ENCODE peak calls at places on chromosomes 5 and 9, in nine cellular contexts. O, B, F, S, J, M, N, H and I are unnamed samples.

GRCh38 chr5:89936576-89936975 is 473.0 kb downstream of the CETN3 start:
- DNase-seq in S (no peak), N (no peak), O (no peak), M (no peak), J (no peak), F (no peak), H (no peak), B (no peak), I (no peak)

GRCh38 chr9:69036799-69037198 is 1.2 kb downstream of the FXN start:
- DNase-seq in J (no peak), F (no peak), N (no peak), S (no peak), B (no peak), H (no peak), M (no peak), O (no peak), I (no peak)

GRCh38 chr5:80863708-80864107 is 96.5 kb upstream of the RASGRF2 start:
- DNase-seq in S (no peak), J (no peak), B (no peak), O (no peak), H (no peak), N (no peak), M (no peak), F (no peak), I (no peak)

GRCh38 chr9:84447305-84447704 is 106.7 kb upstream of the SLC28A3 start:
- DNase-seq in J (no peak), M (no peak), F (no peak), H (no peak), S (no peak), O (no peak), N (no peak), B (no peak), I (no peak)

GRCh38 chr9:79944991-79945390 is 373.2 kb downstream of the TLE4 start:
- DNase-seq in J (no peak), N (no peak), B (no peak), M (no peak), O (no peak), S (no peak), H (no peak), F (no peak), I (no peak)

GRCh38 chr5:25568989-25569625 is 924.3 kb upstream of the CDH10 start:
- DNase-seq in M (no peak), H (peak), B (no peak), O (no peak), F (no peak), S (no peak), N (no peak), J (no peak), I (no peak)

GRCh38 chr5:104355350-104355749 is 792.8 kb upstream of the NUDT12 start:
- DNase-seq in S (no peak), F (no peak), J (no peak), N (no peak), O (no peak), H (no peak), M (no peak), B (no peak), I (no peak)

GRCh38 chr5:73619606-73620334 is 6.2 kb upstream of the ARHGEF28 start:
- DNase-seq in H (no peak), S (no peak), B (no peak), O (no peak), F (no peak), J (no peak), M (no peak), N (no peak), I (no peak)

GRCh38 chr5:10167806-10168205 is 81.9 kb downstream of the ATPSCKMT start:
- DNase-seq in B (no peak), O (no peak), H (no peak), M (no peak), N (no peak), S (no peak), J (no peak), F (no peak), I (no peak)

GRCh38 chr9:133677126-133678010 is 41.2 kb downstream of the DBH start:
- DNase-seq in J (no peak), N (no peak), F (no peak), S (no peak), M (no peak), O (peak), H (peak), B (no peak), I (no peak)

GRCh38 chr9:7169717-7170348 is 412.1 kb downstream of the KDM4C start:
- DNase-seq in B (peak), O (no peak), N (no peak), M (peak), J (no peak), F (no peak), H (no peak), S (no peak), I (peak)

GRCh38 chr5:107604990-107605389 is 65.7 kb downstream of the EFNA5 start:
- DNase-seq in S (no peak), B (no peak), M (peak), F (no peak), H (no peak), O (no peak), J (no peak), N (no peak), I (no peak)

GRCh38 chr5:170311856-170312405 is 14.4 kb upstream of the LCP2 start:
- DNase-seq in H (no peak), M (no peak), J (no peak), N (no peak), O (no peak), F (no peak), S (no peak), B (no peak), I (no peak)

GRCh38 chr5:181052928-181053759 is 13.1 kb downstream of the BTNL9 start:
- DNase-seq in H (no peak), F (no peak), M (no peak), N (no peak), J (no peak), O (no peak), S (no peak), B (no peak), I (no peak)

GRCh38 chr5:129082225-129083136 is 12.1 kb upstream of the ISOC1 start:
- DNase-seq in B (no peak), S (no peak), N (no peak), J (no peak), O (no peak), F (no peak), M (no peak), H (no peak), I (no peak)

GRCh38 chr5:151092750-151093149 is 11.9 kb upstream of the TNIP1 start:
- DNase-seq in N (no peak), M (peak), S (no peak), O (peak), J (no peak), H (no peak), F (no peak), B (peak), I (peak)

GRCh38 chr5:148816357-148816756 is 10.1 kb upstream of the ADRB2 start:
- DNase-seq in H (no peak), B (no peak), N (no peak), O (no peak), F (no peak), S (no peak), J (no peak), M (no peak), I (no peak)

GRCh38 chr9:114894801-114895433 is 35.5 kb downstream of the TNFSF8 start:
- DNase-seq in O (no peak), N (no peak), S (no peak), B (peak), H (no peak), M (peak), F (peak), J (no peak), I (peak)

GRCh38 chr5:66518052-66518451 is 78.1 kb upstream of the MAST4 start:
- DNase-seq in H (no peak), M (no peak), J (no peak), S (no peak), N (no peak), O (no peak), F (no peak), B (no peak), I (no peak)

GRCh38 chr9:91376239-91376638 is 14.5 kb upstream of the AUH start:
- DNase-seq in S (no peak), H (no peak), M (no peak), J (no peak), B (no peak), F (no peak), N (no peak), O (no peak), I (no peak)

GRCh38 chr9:92726971-92727715 is 37.5 kb downstream of the BICD2 start:
- DNase-seq in O (no peak), F (no peak), B (peak), H (no peak), N (no peak), M (peak), J (peak), S (no peak), I (peak)

GRCh38 chr5:112533315-112533867 is 114.3 kb upstream of the EPB41L4A start:
- DNase-seq in J (no peak), S (no peak), H (no peak), O (no peak), B (no peak), F (peak), M (no peak), N (no peak), I (no peak)

GRCh38 chr5:132483661-132484385 is 6.8 kb downstream of the IRF1 start:
- DNase-seq in S (no peak), F (no peak), B (no peak), M (no peak), N (no peak), O (no peak), J (no peak), H (peak), I (no peak)

GRCh38 chr5:38059876-38060275 is 198.5 kb upstream of the EGFLAM start:
- DNase-seq in F (no peak), J (no peak), S (no peak), N (no peak), B (no peak), M (no peak), O (no peak), H (no peak), I (no peak)

GRCh38 chr9:116355153-116355827 is 201.7 kb downstream of the PAPPA start:
- DNase-seq in O (peak), M (peak), S (no peak), H (no peak), F (no peak), J (no peak), B (peak), N (no peak), I (peak)

GRCh38 chr5:151954271-151954670 is 29.6 kb upstream of the GLRA1 start:
- DNase-seq in M (no peak), S (no peak), H (no peak), J (no peak), O (no peak), B (no peak), F (peak), N (no peak), I (no peak)

GRCh38 chr9:112348257-112348992 is 15.0 kb upstream of the PTBP3 start:
- DNase-seq in J (peak), N (peak), H (peak), F (no peak), O (peak), M (peak), B (peak), S (peak), I (peak)

GRCh38 chr9:5326893-5327548 is 12.7 kb downstream of the RLN1 start:
- DNase-seq in J (peak), S (no peak), M (peak), N (no peak), F (peak), B (no peak), O (no peak), H (peak), I (peak)

GRCh38 chr5:77029376-77029885 is 773 bp upstream of the AGGF1 start:
- DNase-seq in M (no peak), H (no peak), N (no peak), O (no peak), S (no peak), B (no peak), F (no peak), J (no peak), I (no peak)

GRCh38 chr9:105007143-105007542 is 79.2 kb upstream of the ABCA1 start:
- DNase-seq in O (no peak), F (no peak), J (no peak), H (no peak), B (peak), M (peak), S (peak), N (no peak), I (peak)

GRCh38 chr9:114035845-114036785 is 42.0 kb downstream of the AMBP start:
- DNase-seq in B (no peak), M (no peak), O (no peak), H (no peak), S (no peak), J (no peak), F (peak), N (peak), I (no peak)

GRCh38 chr9:84339523-84339922 is 1.0 kb downstream of the SLC28A3 start:
- DNase-seq in H (no peak), B (no peak), S (no peak), M (no peak), F (no peak), J (no peak), O (no peak), N (no peak), I (no peak)

GRCh38 chr9:77841739-77842386 is 189.7 kb downstream of the GNAQ start:
- DNase-seq in B (no peak), J (no peak), O (no peak), N (no peak), F (no peak), H (no peak), M (no peak), S (no peak), I (no peak)

GRCh38 chr9:130172161-130172857 is at the start of gene NCS1:
- DNase-seq in J (peak), F (no peak), H (peak), S (peak), N (peak), B (peak), O (peak), M (peak), I (peak)

GRCh38 chr9:16290169-16290568 is 580.3 kb downstream of the BNC2 start:
- DNase-seq in S (no peak), F (no peak), H (no peak), N (no peak), B (no peak), O (no peak), M (no peak), J (no peak), I (no peak)
- TF ChIP-seq CTCF in S (no peak), F (no peak), H (no peak), N (no peak), B (no peak), O (no peak), M (no peak), J (no peak), I (no peak)

GRCh38 chr9:36793277-36793676 is 220.6 kb downstream of the MELK start:
- DNase-seq in M (no peak), J (no peak), B (no peak), F (no peak), N (no peak), H (no peak), O (no peak), S (no peak), I (no peak)

GRCh38 chr9:36797471-36798220 is 225.0 kb downstream of the MELK start:
- DNase-seq in S (no peak), M (no peak), H (no peak), J (no peak), O (no peak), N (no peak), B (no peak), F (no peak), I (no peak)

GRCh38 chr9:36796671-36797419 is 224.2 kb downstream of the MELK start:
- DNase-seq in S (no peak), O (no peak), N (no peak), M (no peak), J (no peak), H (no peak), F (no peak), B (no peak), I (no peak)

GRCh38 chr9:36802171-36802920 is 229.7 kb downstream of the MELK start:
- DNase-seq in B (peak), F (no peak), M (peak), S (peak), H (no peak), N (no peak), J (no peak), O (no peak), I (peak)

DNA sequence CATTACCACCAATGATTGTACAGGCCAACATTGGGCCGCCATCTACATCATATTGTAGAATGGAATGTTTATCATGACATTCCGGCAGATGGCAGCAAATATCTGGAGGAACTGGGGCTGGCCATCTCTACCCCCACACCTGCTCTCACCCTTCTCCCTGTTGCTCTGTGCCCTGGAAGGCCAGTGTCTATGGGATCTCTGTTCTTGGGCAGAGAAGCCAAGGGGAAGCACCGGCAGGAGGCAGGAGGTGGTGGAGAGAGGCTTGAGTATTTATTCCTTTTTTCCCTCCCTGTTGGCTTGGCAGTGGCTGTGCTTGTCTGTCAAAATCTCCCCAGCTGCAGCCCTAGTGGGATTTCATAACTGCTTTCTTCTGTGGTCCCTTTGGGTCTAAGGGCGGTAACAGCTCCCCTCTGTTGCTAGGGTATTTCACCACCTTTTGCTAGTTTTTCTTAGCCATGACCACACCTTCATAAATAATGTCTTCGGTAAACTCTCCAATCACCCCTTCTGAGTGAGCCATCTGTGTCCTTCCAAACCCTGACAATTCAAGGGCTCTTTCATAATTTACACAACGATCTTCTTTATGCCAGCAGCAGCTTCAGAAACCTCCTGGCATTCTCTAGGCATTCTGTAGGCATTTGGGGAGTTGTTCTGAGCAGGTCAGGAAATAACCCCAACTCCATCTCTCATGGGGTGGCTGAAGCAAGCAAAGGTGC is 225.8 kb downstream of the MELK start:
- DNase-seq in J (no peak), M (no peak), H (no peak), S (no peak), O (no peak), B (no peak), N (no peak), F (no peak), I (no peak)
- TF ChIP-seq CTCF in J (peak), M (no peak), H (no peak), S (no peak), O (no peak), B (no peak), N (no peak), F (no peak), I (no peak)

DNA sequence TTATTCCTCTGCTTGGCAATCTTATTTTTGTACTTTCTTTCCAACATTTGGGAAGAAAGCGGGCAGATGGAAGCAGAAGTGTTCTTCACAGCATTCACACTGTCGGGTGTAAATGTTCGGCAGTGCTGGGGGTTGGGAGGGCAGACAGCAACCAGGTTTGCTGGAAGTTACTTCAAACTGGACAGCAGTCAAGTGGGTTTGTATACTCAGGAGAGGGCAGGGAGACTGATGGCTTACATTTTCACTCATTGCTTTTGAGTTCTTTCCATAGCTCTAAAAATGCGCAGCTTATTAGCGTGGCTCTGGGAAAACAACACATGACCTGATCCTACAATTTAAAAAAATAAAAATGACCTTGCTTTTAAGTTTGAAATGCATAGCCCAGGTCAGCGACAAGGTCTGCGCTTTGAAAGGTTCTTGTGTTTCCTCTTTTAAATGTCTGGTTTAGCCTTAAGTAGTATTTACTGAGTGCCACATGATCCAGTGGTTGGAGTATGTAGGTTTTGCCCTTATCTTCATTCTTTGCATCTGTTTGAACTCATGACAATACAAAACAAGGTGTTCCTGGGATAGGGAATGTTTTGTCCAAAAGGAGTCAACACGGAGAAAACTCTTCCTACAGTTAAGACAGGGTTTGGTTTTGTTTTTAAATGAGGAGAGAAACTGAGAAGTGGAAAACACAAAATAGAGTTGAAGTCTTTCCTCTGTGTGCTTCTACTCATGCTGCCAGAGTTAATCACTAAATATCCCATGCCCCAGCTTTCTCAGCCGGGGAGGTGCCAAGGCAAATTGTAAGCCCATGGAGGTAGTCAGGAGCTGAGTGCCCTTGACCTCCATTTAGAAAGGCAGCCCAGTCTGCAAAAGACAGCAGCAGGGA is 132.7 kb upstream of the DMRT1 start:
- DNase-seq in J (no peak), O (no peak), F (no peak), H (no peak), N (no peak), S (no peak), B (peak), M (no peak), I (no peak)
- TF ChIP-seq CTCF in J (no peak), O (no peak), F (no peak), H (no peak), N (no peak), S (no peak), B (no peak), M (no peak), I (no peak)

DNA sequence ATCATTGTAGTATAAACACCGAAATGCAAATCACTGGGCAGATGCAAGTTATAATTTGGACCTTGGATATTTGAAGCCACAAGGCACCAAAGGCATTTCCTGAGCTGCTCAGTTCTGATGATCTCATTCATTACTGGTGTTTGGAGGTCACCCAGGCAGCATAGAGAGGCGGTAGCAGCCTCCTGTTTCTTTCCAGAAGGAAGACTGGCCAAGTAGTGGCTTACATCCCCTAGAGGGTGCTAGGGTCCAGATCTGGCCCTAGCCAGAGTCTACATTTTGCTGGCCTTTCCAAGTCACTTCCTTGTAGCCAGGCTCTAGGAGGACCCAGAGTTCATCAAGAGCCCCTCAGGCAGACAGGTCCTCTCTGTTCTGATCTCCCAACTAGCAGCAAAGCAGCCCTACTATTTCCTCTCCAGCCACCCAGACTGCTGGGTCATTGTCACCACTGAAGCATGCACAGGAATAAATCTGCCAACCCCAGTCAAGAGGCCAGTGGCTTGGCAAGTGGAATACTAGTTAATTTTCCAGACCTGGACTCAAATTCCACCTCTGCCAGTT is 33.4 kb upstream of the TTC1 start:
- DNase-seq in M (peak), F (no peak), S (no peak), H (no peak), N (no peak), B (peak), J (no peak), O (no peak), I (peak)
- TF ChIP-seq CTCF in M (peak), F (no peak), S (no peak), H (no peak), N (no peak), B (peak), J (no peak), O (no peak), I (peak)

GRCh38 chr9:135951889-135952663 is 9.1 kb downstream of the UBAC1 start:
- DNase-seq in O (peak), S (no peak), M (peak), N (no peak), F (no peak), B (peak), H (no peak), J (no peak), I (no peak)
- TF ChIP-seq CTCF in O (no peak), S (no peak), M (no peak), N (no peak), F (no peak), B (no peak), H (no peak), J (no peak), I (no peak)